ENCODE peak calls at places on chromosomes 12 and 14, in eight cellular contexts. Z is esophagus squamous epithelium; W is fibroblast of the aortic adventitia; N is psoas muscle; P is CD4-positive, CD25-positive, alpha-beta regulatory T cell; K is epithelial cell of esophagus; V is AG10803; E is bronchial epithelial cell. Y is an unnamed sample.

GRCh38 chr12:112887542-112887941 is 19.2 kb upstream of the OAS1 start:
- DNase-seq in Z (no peak), W (no peak), N (no peak), P (no peak), K (no peak), V (no peak), E (no peak), Y (no peak)

GRCh38 chr12:39412210-39412609 is 30.7 kb downstream of the KIF21A start:
- DNase-seq in Z (no peak), W (no peak), N (no peak), P (no peak), K (no peak), V (no peak), E (no peak), Y (no peak)

GRCh38 chr14:32472512-32473472 is 143.7 kb downstream of the AKAP6 start:
- DNase-seq in Z (no peak), W (peak), N (peak), P (no peak), K (peak), V (peak), E (peak), Y (no peak)

GRCh38 chr12:111431772-111432171 is 26.0 kb downstream of the SH2B3 start:
- DNase-seq in Z (no peak), W (peak), N (no peak), P (no peak), K (peak), V (no peak), E (no peak), Y (no peak)

GRCh38 chr14:55129086-55129427 is at the start of gene LGALS3:
- DNase-seq in Z (no peak), W (peak), N (peak), P (peak), K (peak), V (peak), E (peak), Y (peak)

GRCh38 chr12:2877959-2878732 is 1.1 kb downstream of the RHNO1 start:
- DNase-seq in Z (no peak), W (peak), N (no peak), P (no peak), K (peak), V (peak), E (peak), Y (peak)

GRCh38 chr12:97524812-97525211 is 62.2 kb downstream of the RMST start:
- DNase-seq in Z (no peak), W (no peak), N (no peak), P (no peak), K (no peak), V (no peak), E (no peak), Y (no peak)

GRCh38 chr14:55052259-55052930 is 948 bp downstream of the MAPK1IP1L start:
- DNase-seq in Z (no peak), W (peak), N (no peak), P (no peak), K (peak), V (peak), E (peak), Y (no peak)

GRCh38 chr12:75208851-75209781 is 523 bp downstream of the KCNC2 start:
- DNase-seq in Z (no peak), W (peak), N (peak), P (no peak), K (peak), V (peak), E (peak), Y (peak)

GRCh38 chr14:29930283-29930682 is 2.6 kb upstream of the PRKD1 start:
- DNase-seq in Z (no peak), W (peak), N (no peak), P (no peak), K (peak), V (peak), E (peak), Y (no peak)

GRCh38 chr12:6461401-6462233 is 8.9 kb downstream of the VAMP1 start:
- DNase-seq in Z (peak), W (no peak), N (no peak), P (peak), K (peak), V (no peak), E (peak), Y (peak)

GRCh38 chr12:53713516-53713915 is 13.7 kb downstream of the CALCOCO1 start:
- DNase-seq in Z (no peak), W (no peak), N (no peak), P (no peak), K (no peak), V (no peak), E (no peak), Y (no peak)

GRCh38 chr14:80325112-80325511 is 113.8 kb upstream of the DIO2 start:
- DNase-seq in Z (no peak), W (no peak), N (no peak), P (no peak), K (no peak), V (no peak), E (no peak), Y (no peak)

GRCh38 chr14:95307402-95308041 is 12.2 kb downstream of the CLMN start:
- DNase-seq in Z (no peak), W (no peak), N (no peak), P (no peak), K (no peak), V (no peak), E (no peak), Y (peak)

GRCh38 chr12:58889557-58889956 is 30.7 kb downstream of the LRIG3 start:
- DNase-seq in Z (no peak), W (no peak), N (no peak), P (no peak), K (no peak), V (no peak), E (no peak), Y (no peak)

GRCh38 chr12:48764521-48764920 is 24.4 kb downstream of the ADCY6 start:
- DNase-seq in Z (no peak), W (no peak), N (no peak), P (no peak), K (peak), V (no peak), E (peak), Y (no peak)

GRCh38 chr14:101463566-101464171 is 97.6 kb upstream of the DIO3 start:
- DNase-seq in Z (no peak), W (no peak), N (no peak), P (no peak), K (no peak), V (no peak), E (no peak), Y (no peak)

GRCh38 chr14:65847065-65847847 is 434.7 kb downstream of the FUT8 start:
- DNase-seq in Z (no peak), W (no peak), N (no peak), P (peak), K (no peak), V (no peak), E (no peak), Y (no peak)

GRCh38 chr14:95504135-95505029 is 12.1 kb downstream of the SYNE3 start:
- DNase-seq in Z (no peak), W (peak), N (no peak), P (no peak), K (no peak), V (peak), E (no peak), Y (no peak)

GRCh38 chr12:78622529-78623221 is 241.9 kb upstream of the SYT1 start:
- DNase-seq in Z (no peak), W (no peak), N (no peak), P (no peak), K (no peak), V (no peak), E (no peak), Y (no peak)

GRCh38 chr12:6450869-6451347 is 934 bp upstream of the TAPBPL start:
- DNase-seq in Z (no peak), W (no peak), N (peak), P (no peak), K (no peak), V (no peak), E (no peak), Y (peak)

GRCh38 chr12:92421701-92422100 is 276.1 kb upstream of the BTG1 start:
- DNase-seq in Z (no peak), W (peak), N (no peak), P (no peak), K (peak), V (peak), E (peak), Y (no peak)

GRCh38 chr12:110050927-110051326 is 2.6 kb upstream of the C12orf76 start:
- DNase-seq in Z (no peak), W (no peak), N (no peak), P (no peak), K (no peak), V (no peak), E (no peak), Y (no peak)
- H3K4me3 ChIP-seq in Z (no peak), W (no peak), N (no peak), P (no peak), K (no peak), V (no peak), E (no peak), Y (no peak)

GRCh38 chr12:66168410-66168809 is 1.4 kb downstream of the TMBIM4 start:
- DNase-seq in Z (no peak), W (no peak), N (no peak), P (no peak), K (no peak), V (no peak), E (no peak), Y (no peak)

GRCh38 chr12:66169221-66170170 is at the start of gene TMBIM4:
- DNase-seq in Z (peak), W (peak), N (peak), P (peak), K (peak), V (peak), E (peak), Y (peak)

GRCh38 chr12:66166561-66166960 is 3.2 kb downstream of the TMBIM4 start:
- DNase-seq in Z (no peak), W (no peak), N (no peak), P (no peak), K (no peak), V (no peak), E (no peak), Y (no peak)

GRCh38 chr12:66165141-66165540 is 4.7 kb downstream of the TMBIM4 start:
- DNase-seq in Z (no peak), W (no peak), N (no peak), P (no peak), K (no peak), V (no peak), E (no peak), Y (no peak)

GRCh38 chr12:66170606-66171005 is 810 bp upstream of the TMBIM4 start:
- DNase-seq in Z (no peak), W (no peak), N (no peak), P (no peak), K (no peak), V (no peak), E (no peak), Y (no peak)
- H3K4me3 ChIP-seq in Z (peak), W (no peak), N (peak), P (peak), K (no peak), V (peak), E (peak), Y (no peak)

GRCh38 chr12:106088246-106089200 is 50.2 kb downstream of the NUAK1 start:
- DNase-seq in Z (no peak), W (no peak), N (no peak), P (no peak), K (peak), V (no peak), E (peak), Y (no peak)

GRCh38 chr12:106091421-106091820 is 47.3 kb downstream of the NUAK1 start:
- DNase-seq in Z (no peak), W (no peak), N (no peak), P (no peak), K (no peak), V (no peak), E (no peak), Y (no peak)

GRCh38 chr12:106089935-106090334 is 48.8 kb downstream of the NUAK1 start:
- DNase-seq in Z (no peak), W (peak), N (peak), P (no peak), K (no peak), V (no peak), E (no peak), Y (no peak)

GRCh38 chr12:106093246-106093645 is 45.5 kb downstream of the NUAK1 start:
- DNase-seq in Z (no peak), W (no peak), N (no peak), P (no peak), K (no peak), V (peak), E (no peak), Y (no peak)

GRCh38 chr12:106090586-106091411 is 48.0 kb downstream of the NUAK1 start:
- DNase-seq in Z (no peak), W (peak), N (peak), P (no peak), K (peak), V (peak), E (peak), Y (no peak)
- H3K4me3 ChIP-seq in Z (no peak), W (no peak), N (no peak), P (no peak), K (no peak), V (no peak), E (no peak), Y (no peak)

GRCh38 chr14:69261761-69262331 is 1.9 kb downstream of the GALNT16 start:
- DNase-seq in Z (no peak), W (no peak), N (peak), P (no peak), K (no peak), V (no peak), E (no peak), Y (peak)

GRCh38 chr14:69260979-69261605 is 1.1 kb downstream of the GALNT16 start:
- DNase-seq in Z (no peak), W (no peak), N (peak), P (no peak), K (peak), V (no peak), E (no peak), Y (peak)

GRCh38 chr14:69259176-69259530 is 805 bp upstream of the GALNT16 start:
- DNase-seq in Z (no peak), W (no peak), N (no peak), P (no peak), K (no peak), V (no peak), E (no peak), Y (no peak)

GRCh38 chr14:69260246-69260978 is 454 bp downstream of the GALNT16 start:
- DNase-seq in Z (no peak), W (no peak), N (peak), P (no peak), K (no peak), V (no peak), E (no peak), Y (no peak)

GRCh38 chr14:69259531-69260245 is at the start of gene GALNT16:
- DNase-seq in Z (no peak), W (no peak), N (peak), P (no peak), K (peak), V (no peak), E (no peak), Y (no peak)
- H3K4me3 ChIP-seq in Z (peak), W (peak), N (peak), P (no peak), K (peak), V (peak), E (peak), Y (peak)

GRCh38 chr14:50533314-50533705 is 941 bp upstream of the MAP4K5 start:
- DNase-seq in Z (no peak), W (no peak), N (no peak), P (no peak), K (no peak), V (no peak), E (no peak), Y (no peak)
- H3K4me3 ChIP-seq in Z (peak), W (no peak), N (no peak), P (peak), K (peak), V (no peak), E (no peak), Y (no peak)

GRCh38 chr12:103798586-103798985 is 42.4 kb downstream of the NT5DC3 start:
- DNase-seq in Z (no peak), W (no peak), N (no peak), P (no peak), K (no peak), V (no peak), E (no peak), Y (no peak)
- H3K4me3 ChIP-seq in Z (no peak), W (no peak), N (no peak), P (no peak), K (no peak), V (no peak), E (no peak), Y (no peak)

GRCh38 chr12:130776857-130777339 is 60.8 kb upstream of the RIMBP2 start:
- DNase-seq in Z (no peak), W (no peak), N (no peak), P (no peak), K (no peak), V (no peak), E (no peak), Y (no peak)
- H3K4me3 ChIP-seq in Z (peak), W (peak), N (peak), P (peak), K (no peak), V (peak), E (no peak), Y (no peak)

GRCh38 chr12:121131941-121132341 is 735 bp upstream of the P2RX7 start:
- DNase-seq in Z (no peak), W (no peak), N (no peak), P (no peak), K (no peak), V (no peak), E (no peak), Y (peak)

GRCh38 chr12:121130866-121131373 is 1.8 kb upstream of the P2RX7 start:
- DNase-seq in Z (no peak), W (no peak), N (no peak), P (no peak), K (no peak), V (no peak), E (no peak), Y (no peak)

GRCh38 chr12:121127501-121127900 is 5.2 kb upstream of the P2RX7 start:
- DNase-seq in Z (no peak), W (no peak), N (no peak), P (no peak), K (no peak), V (no peak), E (no peak), Y (no peak)

GRCh38 chr12:121128908-121129704 is 3.6 kb upstream of the P2RX7 start:
- DNase-seq in Z (peak), W (peak), N (peak), P (peak), K (no peak), V (peak), E (peak), Y (peak)

GRCh38 chr12:121129705-121130147 is 3.0 kb upstream of the P2RX7 start:
- DNase-seq in Z (no peak), W (no peak), N (no peak), P (no peak), K (no peak), V (no peak), E (no peak), Y (no peak)
- H3K4me3 ChIP-seq in Z (peak), W (no peak), N (no peak), P (peak), K (no peak), V (no peak), E (no peak), Y (no peak)